ENCODE peak calls at places on chromosomes 7 and 10, in seven cellular contexts. V is heart left ventricle, O is HCT116, Z is ovary, Q is AG04449, I is foreskin fibroblast, N is cardiac muscle cell. M is an unnamed sample.

GRCh38 chr7:142030294-142030693 is 34.6 kb downstream of the MGAM start:
- DNase-seq in O (no peak), Q (no peak), N (no peak), I (no peak), V (no peak), Z (no peak), M (peak)

GRCh38 chr10:3811331-3811870 is 26.4 kb upstream of the KLF6 start:
- DNase-seq in Q (no peak), V (no peak), O (no peak), N (no peak), I (peak), Z (no peak), M (peak)

GRCh38 chr10:42475168-42476098 is 162.9 kb downstream of the ZNF33B start:
- DNase-seq in Q (no peak), N (no peak), O (peak), V (no peak), Z (no peak), I (peak), M (no peak)

GRCh38 chr7:70588610-70589009 is 543.3 kb upstream of the GALNT17 start:
- DNase-seq in N (no peak), O (no peak), V (no peak), Z (no peak), Q (no peak), I (no peak), M (no peak)

GRCh38 chr10:125283831-125284614 is 123.7 kb upstream of the CTBP2 start:
- DNase-seq in O (no peak), I (no peak), Q (no peak), V (no peak), N (no peak), Z (no peak), M (no peak)

GRCh38 chr7:44184221-44184873 is 4.9 kb downstream of the GCK start:
- DNase-seq in Z (no peak), O (peak), V (no peak), I (peak), N (no peak), Q (peak), M (peak)

GRCh38 chr7:15832996-15833395 is 146.5 kb upstream of the MEOX2 start:
- DNase-seq in Q (no peak), O (no peak), V (peak), I (no peak), N (no peak), Z (peak), M (no peak)

GRCh38 chr10:91220954-91221696 is 662 bp downstream of the PCGF5 start:
- DNase-seq in O (no peak), Z (no peak), I (no peak), V (peak), Q (no peak), N (peak), M (no peak)

GRCh38 chr10:84613336-84614021 is 285.1 kb downstream of the CCSER2 start:
- DNase-seq in I (no peak), O (peak), N (peak), Q (no peak), V (peak), Z (no peak), M (no peak)

GRCh38 chr10:62669351-62669750 is 135.2 kb upstream of the ADO start:
- DNase-seq in Q (no peak), O (no peak), Z (no peak), V (no peak), N (no peak), I (no peak), M (no peak)

GRCh38 chr7:26549281-26549943 is 257.8 kb downstream of the SNX10 start:
- DNase-seq in Q (no peak), N (no peak), O (no peak), Z (no peak), I (no peak), V (no peak), M (no peak)
- TF ChIP-seq CTCF in Q (no peak), N (no peak), O (peak), Z (no peak), I (no peak), V (no peak), M (no peak)

GRCh38 chr10:32891261-32891660 is 66.8 kb downstream of the ITGB1 start:
- DNase-seq in I (no peak), N (no peak), Z (no peak), O (no peak), V (no peak), Q (no peak), M (no peak)

GRCh38 chr10:32890444-32890843 is 67.6 kb downstream of the ITGB1 start:
- DNase-seq in N (no peak), Z (no peak), V (no peak), Q (no peak), O (no peak), I (no peak), M (no peak)

GRCh38 chr10:32888161-32888927 is 69.7 kb downstream of the ITGB1 start:
- DNase-seq in N (no peak), I (no peak), V (no peak), Q (no peak), O (no peak), Z (no peak), M (no peak)

GRCh38 chr10:32889631-32890212 is 68.3 kb downstream of the ITGB1 start:
- DNase-seq in O (no peak), N (no peak), V (no peak), I (no peak), Q (no peak), Z (no peak), M (no peak)

GRCh38 chr10:32893431-32893830 is 64.6 kb downstream of the ITGB1 start:
- DNase-seq in V (no peak), I (no peak), N (peak), Q (no peak), O (no peak), Z (no peak), M (no peak)
- TF ChIP-seq CTCF in V (no peak), I (no peak), N (no peak), Q (no peak), O (no peak), Z (no peak), M (peak)

GRCh38 chr10:86261933-86262665 is 104.5 kb downstream of the GRID1 start:
- DNase-seq in Z (no peak), I (no peak), N (no peak), O (no peak), V (no peak), Q (no peak), M (no peak)
- TF ChIP-seq CTCF in Z (no peak), I (no peak), N (no peak), O (peak), V (peak), Q (no peak), M (peak)

GRCh38 chr10:123147635-123148413 is at the start of gene HMX2:
- DNase-seq in Q (no peak), V (no peak), Z (no peak), O (no peak), I (no peak), N (peak), M (no peak)
- TF ChIP-seq CTCF in Q (no peak), V (no peak), Z (no peak), O (no peak), I (no peak), N (no peak), M (no peak)

GRCh38 chr10:65949543-65949942 is 976.3 kb upstream of the LRRTM3 start:
- DNase-seq in V (no peak), O (no peak), N (no peak), Z (no peak), Q (no peak), I (no peak), M (peak)

GRCh38 chr10:65945071-65945470 is 980.8 kb upstream of the LRRTM3 start:
- DNase-seq in N (no peak), I (no peak), V (no peak), O (no peak), Q (no peak), Z (no peak), M (no peak)

GRCh38 chr10:65952086-65952485 is 973.8 kb upstream of the LRRTM3 start:
- DNase-seq in V (no peak), O (no peak), N (no peak), Z (no peak), I (no peak), Q (no peak), M (no peak)

DNA sequence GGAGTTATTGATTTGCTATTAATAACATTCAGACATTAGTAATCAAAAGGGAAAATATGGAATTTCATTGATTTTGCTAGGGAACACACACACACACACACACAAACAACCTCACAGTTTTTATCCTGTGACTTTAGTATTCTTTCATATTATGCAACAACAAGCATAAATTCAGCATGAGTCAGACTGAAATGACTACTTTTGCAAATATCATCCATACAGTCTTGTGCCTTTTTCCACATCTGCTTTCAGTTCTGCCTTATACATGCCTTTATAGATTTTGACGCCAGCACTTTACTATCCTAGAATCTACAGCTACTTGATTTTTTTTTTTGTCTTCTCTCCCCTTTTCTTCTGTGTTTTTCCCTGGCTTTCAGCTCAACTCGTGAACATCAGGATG is 975.8 kb upstream of the LRRTM3 start:
- DNase-seq in O (no peak), V (no peak), I (no peak), Z (no peak), N (no peak), Q (no peak), M (no peak)
- TF ChIP-seq CTCF in O (no peak), V (no peak), I (no peak), Z (no peak), N (no peak), Q (no peak), M (no peak)